ENCODE peak calls at places on chromosomes 5 and 9, in six cellular contexts. X, Y, T, R, U and E are unnamed samples.

GRCh38 chr5:158382473-158382872 is 523.5 kb upstream of the CLINT1 start:
- DNase-seq in X (peak; percentile 59), Y (peak; percentile 97), T (no peak), R (peak; percentile 81), U (no peak), E (peak; percentile 88)

GRCh38 chr9:110767559-110768063 is 99.0 kb downstream of the MUSK start:
- DNase-seq in X (no peak), Y (peak; percentile 85), T (no peak), R (peak; percentile 79), U (no peak), E (peak; percentile 53)

GRCh38 chr9:137724114-137724445 is 105.3 kb downstream of the EHMT1 start:
- DNase-seq in X (no peak), Y (no peak), T (no peak), R (no peak), U (no peak), E (no peak)

GRCh38 chr9:278651-279050 is 64.0 kb downstream of the DOCK8 start:
- DNase-seq in X (no peak), Y (no peak), T (peak; percentile 27), R (no peak), U (no peak), E (no peak)

GRCh38 chr5:5156461-5157082 is 16.4 kb downstream of the ADAMTS16 start:
- DNase-seq in X (no peak), Y (no peak), T (no peak), R (no peak), U (no peak), E (no peak)

GRCh38 chr5:39264528-39264927 is 45.2 kb upstream of the FYB1 start:
- DNase-seq in X (no peak), Y (no peak), T (no peak), R (no peak), U (no peak), E (no peak)

GRCh38 chr9:70093944-70094343 is 50.3 kb downstream of the MAMDC2 start:
- DNase-seq in X (no peak), Y (peak; percentile 33), T (no peak), R (no peak), U (no peak), E (no peak)

GRCh38 chr5:139901251-139901575 is 105.6 kb downstream of the PSD2 start:
- DNase-seq in X (no peak), Y (no peak), T (no peak), R (no peak), U (no peak), E (no peak)

GRCh38 chr9:137582286-137582860 is 3.6 kb upstream of the DPH7 start:
- DNase-seq in X (no peak), Y (peak; percentile 26), T (peak; percentile 55), R (no peak), U (no peak), E (no peak)

GRCh38 chr5:134059758-134060495 is 54.6 kb upstream of the TCF7 start:
- DNase-seq in X (no peak), Y (no peak), T (no peak), R (peak; percentile 47), U (no peak), E (no peak)

GRCh38 chr9:99294850-99295461 is 72.9 kb downstream of the SEC61B start:
- DNase-seq in X (peak; percentile 13), Y (no peak), T (no peak), R (no peak), U (no peak), E (no peak)

GRCh38 chr5:164341056-164341619 is 835.7 kb downstream of the MAT2B start:
- DNase-seq in X (no peak), Y (no peak), T (no peak), R (no peak), U (no peak), E (no peak)

GRCh38 chr9:121984726-121985402 is 108.2 kb downstream of the TTLL11 start:
- DNase-seq in X (no peak), Y (peak; percentile 87), T (no peak), R (peak; percentile 66), U (no peak), E (peak; percentile 49)

GRCh38 chr5:120465281-120465961 is 1.3 kb downstream of the PRR16 start:
- DNase-seq in X (no peak), Y (peak; percentile 80), T (no peak), R (peak; percentile 75), U (no peak), E (no peak)

GRCh38 chr5:74056789-74057164 is 430.8 kb downstream of the ARHGEF28 start:
- DNase-seq in X (peak; percentile 29), Y (peak; percentile 34), T (peak; percentile 60), R (no peak), U (no peak), E (no peak)

GRCh38 chr5:58258984-58259684 is 200.8 kb downstream of the PLK2 start:
- DNase-seq in X (peak; percentile 33), Y (no peak), T (no peak), R (no peak), U (no peak), E (no peak)

GRCh38 chr9:131402073-131402472 is 8.2 kb downstream of the PRRC2B start:
- DNase-seq in X (no peak), Y (peak; percentile 54), T (no peak), R (no peak), U (no peak), E (no peak)

GRCh38 chr9:72695365-72695764 is 174.0 kb downstream of the TMC1 start:
- DNase-seq in X (no peak), Y (no peak), T (no peak), R (no peak), U (no peak), E (no peak)

GRCh38 chr9:112086627-112087026 is 88.5 kb downstream of the SUSD1 start:
- DNase-seq in X (peak; percentile 40), Y (peak; percentile 44), T (no peak), R (no peak), U (no peak), E (no peak)

GRCh38 chr9:109817846-109818472 is 38.0 kb downstream of the PALM2AKAP2 start:
- DNase-seq in X (peak; percentile 59), Y (peak; percentile 98), T (peak; percentile 61), R (peak; percentile 72), U (no peak), E (peak; percentile 97)

GRCh38 chr5:24141046-24141445 is 503.7 kb downstream of the CDH10 start:
- DNase-seq in X (no peak), Y (peak; percentile 8), T (no peak), R (no peak), U (no peak), E (no peak)

GRCh38 chr5:59874675-59875074 is 18.9 kb downstream of the PDE4D start:
- DNase-seq in X (no peak), Y (no peak), T (no peak), R (no peak), U (no peak), E (no peak)

GRCh38 chr5:150623878-150624216 is 16.6 kb upstream of the SYNPO start:
- DNase-seq in X (no peak), Y (no peak), T (no peak), R (no peak), U (no peak), E (no peak)

GRCh38 chr5:159510282-159510681 is 180.0 kb upstream of the IL12B start:
- DNase-seq in X (no peak), Y (peak; percentile 88), T (no peak), R (peak; percentile 81), U (no peak), E (peak; percentile 61)

GRCh38 chr5:17374973-17375844 is 122.8 kb upstream of the TAF11L2 start:
- DNase-seq in X (peak; percentile 80), Y (peak; percentile 37), T (peak; percentile 58), R (no peak), U (no peak), E (no peak)

GRCh38 chr5:116543501-116543900 is 31.1 kb downstream of the SEMA6A start:
- DNase-seq in X (no peak), Y (peak; percentile 3), T (no peak), R (no peak), U (no peak), E (no peak)

GRCh38 chr5:174895360-174895759 is 171.0 kb downstream of the MSX2 start:
- DNase-seq in X (no peak), Y (no peak), T (no peak), R (no peak), U (no peak), E (no peak)

GRCh38 chr9:73444821-73445220 is 293.2 kb downstream of the ANXA1 start:
- DNase-seq in X (no peak), Y (no peak), T (no peak), R (no peak), U (no peak), E (no peak)

DNA sequence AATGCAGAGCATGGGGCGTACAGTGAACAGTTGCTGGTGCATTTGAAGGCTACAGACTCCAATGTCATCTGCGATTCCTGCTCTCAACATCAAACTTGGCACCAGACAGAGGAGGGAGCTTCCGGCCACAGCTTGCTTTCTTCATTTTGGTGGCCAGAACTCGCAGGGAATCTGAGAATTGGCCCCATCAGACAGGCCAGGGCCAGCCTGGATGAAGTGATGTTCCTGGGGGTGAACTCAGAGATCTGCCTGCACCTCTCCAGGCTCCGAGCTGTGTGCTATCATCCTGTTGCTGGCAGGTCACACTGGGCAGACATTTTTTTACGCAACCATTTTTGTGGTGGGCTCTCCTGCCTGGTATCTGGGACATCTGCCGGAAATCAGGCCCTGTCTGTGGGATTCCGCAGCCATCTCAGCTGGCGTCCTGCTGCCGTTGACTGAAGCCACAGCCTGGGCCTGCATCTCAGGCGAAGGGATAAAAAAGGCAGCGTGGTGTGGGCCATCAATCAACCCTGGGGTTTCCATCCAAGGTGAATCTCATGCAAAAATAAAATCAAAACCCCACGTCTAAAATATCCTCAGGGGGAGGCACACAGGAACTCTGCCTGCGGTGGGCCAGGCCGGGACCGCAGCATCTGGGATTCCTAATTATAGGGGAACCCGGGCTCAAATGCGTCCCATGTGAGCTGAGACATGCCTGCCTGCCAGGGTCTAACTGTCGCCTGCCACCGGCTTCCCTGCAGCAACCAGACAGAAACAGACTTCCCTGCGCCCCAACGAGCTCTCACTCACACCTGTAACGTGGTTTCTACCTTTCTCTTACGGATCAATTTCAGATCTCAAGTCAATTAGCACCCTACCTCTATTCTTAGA is 174.3 kb downstream of the SYK start:
- DNase-seq in X (no peak), Y (no peak), T (no peak), R (no peak), U (no peak), E (no peak)
- H3K27ac ChIP-seq in X (no peak overlapping the region), Y (no peak overlapping the region), T (no peak overlapping the region), R (no peak overlapping the region), U (no peak overlapping the region), E (no peak overlapping the region)

GRCh38 chr5:118578093-118578492 is 410.3 kb downstream of the DTWD2 start:
- DNase-seq in X (no peak), Y (no peak), T (no peak), R (peak; percentile 73), U (no peak), E (no peak)
- TF ChIP-seq CTCF in X (no peak), Y (no peak), T (no peak), R (no peak), U (no peak), E (no peak)

DNA sequence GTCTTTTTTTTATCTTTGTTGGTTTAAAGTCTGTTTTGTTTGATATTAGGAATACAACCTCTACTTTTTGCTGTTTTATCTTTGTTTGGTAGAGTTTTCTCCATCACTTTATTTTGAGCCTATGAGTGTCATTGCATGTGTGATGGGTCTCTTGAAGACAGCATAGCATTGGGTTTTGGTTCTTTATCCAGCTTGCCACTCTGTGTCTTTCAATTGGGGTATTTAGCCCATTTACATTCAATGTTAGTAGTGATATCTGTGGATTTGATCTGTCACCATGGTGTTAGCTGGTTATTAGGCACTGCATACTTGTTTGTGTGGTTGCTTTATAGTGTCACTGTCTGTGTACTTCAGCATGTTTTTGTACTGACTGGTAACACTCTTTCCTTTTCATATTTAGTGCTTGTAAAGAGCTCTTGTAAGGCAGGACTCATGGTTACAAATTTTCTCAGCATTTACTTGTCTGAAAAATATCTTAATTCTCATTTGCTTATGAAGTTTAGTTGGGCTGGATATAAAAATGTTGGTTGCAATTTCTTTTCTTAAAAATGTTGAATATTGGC is 845.5 kb downstream of the TLE4 start:
- DNase-seq in X (no peak), Y (no peak), T (no peak), R (no peak), U (no peak), E (no peak)
- H3K9me3 ChIP-seq in X (peaks cover 7% of the 10 kb centered on the region), Y (no peaks in the 10 kb centered on the region), T (peaks cover 37% of the 10 kb centered on the region), R (peaks cover 10% of the 10 kb centered on the region), U (no peaks in the 10 kb centered on the region), E (peaks cover 3% of the 10 kb centered on the region)

GRCh38 chr9:116318463-116319271 is 165.1 kb downstream of the PAPPA start:
- DNase-seq in X (no peak), Y (peak; percentile 84), T (no peak), R (no peak), U (no peak), E (peak; percentile 80)
- H3K27ac ChIP-seq in X (no peak overlapping the region), Y (no peak overlapping the region), T (no peak overlapping the region), R (no peak overlapping the region), U (no peak overlapping the region), E (no peak overlapping the region)